ENCODE peak calls at places on chromosome 2, in eight cellular contexts. S is omental fat pad, N is fibroblast of pulmonary artery, H is fibroblast of lung, D is stomach, F is H1, W is AG09309, B is tibial nerve. T is an unnamed sample.

GRCh38 chr2:229348135-229348534 is 77.0 kb upstream of the PID1 start:
- DNase-seq in D (no peak), H (peak), B (no peak), F (no peak), N (peak), S (no peak), W (peak), T (peak)

GRCh38 chr2:222320441-222321395 is 21.9 kb upstream of the PAX3 start:
- DNase-seq in N (no peak), D (no peak), S (no peak), W (no peak), H (no peak), F (no peak), B (no peak), T (no peak)

GRCh38 chr2:159671047-159671446 is 41.3 kb upstream of the MARCHF7 start:
- DNase-seq in B (no peak), H (no peak), F (no peak), N (no peak), D (no peak), W (no peak), S (no peak), T (no peak)

GRCh38 chr2:232815569-232815968 is 39.2 kb upstream of the KCNJ13 start:
- DNase-seq in W (no peak), H (no peak), F (no peak), B (no peak), N (no peak), D (no peak), S (no peak), T (no peak)

GRCh38 chr2:134142903-134143302 is 111.0 kb upstream of the MGAT5 start:
- DNase-seq in H (no peak), D (no peak), S (no peak), W (no peak), F (no peak), B (no peak), N (peak), T (no peak)

GRCh38 chr2:209495855-209496585 is 72.2 kb downstream of the MAP2 start:
- DNase-seq in F (no peak), N (peak), D (peak), S (no peak), W (peak), B (no peak), H (peak), T (peak)

GRCh38 chr2:147547425-147547824 is 297.4 kb upstream of the ACVR2A start:
- DNase-seq in S (no peak), D (no peak), W (no peak), F (no peak), H (no peak), N (no peak), B (no peak), T (no peak)

GRCh38 chr2:121075641-121076500 is 209.1 kb downstream of the TFCP2L1 start:
- DNase-seq in N (no peak), S (no peak), B (no peak), D (no peak), H (no peak), F (no peak), W (no peak), T (no peak)

GRCh38 chr2:9091819-9092218 is 88.3 kb upstream of the MBOAT2 start:
- DNase-seq in D (no peak), B (no peak), W (no peak), S (no peak), N (no peak), F (no peak), H (no peak), T (no peak)

GRCh38 chr2:175688241-175688640 is 313.8 kb downstream of the LNPK start:
- DNase-seq in W (no peak), F (no peak), H (no peak), D (no peak), B (no peak), N (no peak), S (no peak), T (no peak)

GRCh38 chr2:36147670-36148390 is 207.7 kb upstream of the CRIM1 start:
- DNase-seq in H (no peak), F (no peak), B (no peak), N (no peak), W (no peak), D (no peak), S (no peak), T (no peak)

GRCh38 chr2:120607996-120608395 is 127.7 kb upstream of the GLI2 start:
- DNase-seq in N (no peak), S (no peak), F (no peak), H (no peak), D (no peak), B (no peak), W (no peak), T (no peak)

GRCh38 chr2:191167766-191168165 is 17.0 kb upstream of the STAT4 start:
- DNase-seq in S (no peak), W (peak), D (no peak), H (peak), F (no peak), N (peak), B (peak), T (peak)

GRCh38 chr2:231680284-231680991 is 27.9 kb upstream of the PTMA start:
- DNase-seq in F (peak), D (peak), N (no peak), S (no peak), W (no peak), H (no peak), B (no peak), T (no peak)

GRCh38 chr2:215535125-215535668 is 99.3 kb upstream of the FN1 start:
- DNase-seq in F (no peak), S (no peak), H (peak), B (no peak), N (no peak), W (no peak), D (no peak), T (no peak)

GRCh38 chr2:43221660-43222471 is 4.5 kb downstream of the ZFP36L2 start:
- DNase-seq in D (peak), W (peak), N (peak), H (peak), F (no peak), S (peak), B (peak), T (peak)

GRCh38 chr2:95320986-95321767 is 24.0 kb downstream of the KCNIP3 start:
- DNase-seq in F (no peak), H (no peak), S (no peak), D (no peak), B (no peak), W (peak), N (no peak), T (peak)

GRCh38 chr2:64367444-64367843 is 86.5 kb upstream of the LGALSL start:
- DNase-seq in F (no peak), D (no peak), B (no peak), H (no peak), S (no peak), W (no peak), N (no peak), T (no peak)

GRCh38 chr2:190470256-190470826 is 62.2 kb downstream of the MFSD6 start:
- DNase-seq in N (no peak), F (no peak), D (no peak), W (no peak), B (no peak), H (no peak), S (no peak), T (no peak)

GRCh38 chr2:126921066-126921465 is 22.4 kb downstream of the TEX51 start:
- DNase-seq in B (no peak), S (no peak), F (no peak), N (no peak), H (no peak), D (no peak), W (no peak), T (no peak)

GRCh38 chr2:95208101-95208500 is 780 bp downstream of the ZNF892 start:
- DNase-seq in S (no peak), N (peak), F (no peak), D (no peak), H (peak), B (no peak), W (no peak), T (no peak)

GRCh38 chr2:228624708-228625107 is 443.2 kb upstream of the SPHKAP start:
- DNase-seq in D (no peak), N (no peak), W (no peak), F (no peak), H (no peak), S (no peak), B (no peak), T (no peak)

DNA sequence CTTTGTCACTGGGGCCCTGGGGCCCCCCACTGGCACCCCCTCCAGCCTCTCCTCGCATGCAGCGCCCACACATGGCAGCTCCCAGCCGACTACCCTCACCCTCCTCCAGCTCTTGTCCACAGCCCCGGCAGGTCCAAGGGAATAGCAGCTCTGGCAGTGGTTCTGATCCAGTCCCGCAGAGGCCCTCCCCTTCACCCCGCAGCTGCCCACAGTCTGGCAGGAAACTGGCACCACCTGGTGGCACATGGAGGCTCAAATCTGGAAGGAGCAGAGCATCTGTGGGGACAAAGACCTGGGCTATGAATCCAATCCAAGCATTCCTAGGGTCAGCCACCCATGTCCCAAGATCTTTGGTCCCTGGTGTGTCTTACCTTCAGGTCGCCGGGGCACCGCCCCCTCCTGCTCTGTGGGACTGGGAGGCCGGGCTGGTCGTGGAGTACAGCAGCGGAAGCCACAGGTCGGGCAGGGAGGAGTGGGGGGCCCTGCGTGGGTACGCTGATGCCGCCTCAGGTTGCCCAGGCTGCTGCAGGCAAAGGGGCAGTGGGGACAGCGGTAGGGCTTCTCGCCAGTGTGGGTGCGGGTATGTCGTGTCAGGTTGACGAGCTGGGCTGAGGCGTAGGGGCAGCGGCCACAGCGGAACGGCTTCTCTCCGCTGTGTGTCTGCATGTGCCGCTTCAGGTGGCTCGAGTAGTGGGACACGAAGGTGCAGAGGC is 2.3 kb downstream of the ZNF513 start:
- DNase-seq in W (no peak), B (no peak), S (no peak), D (no peak), N (no peak), F (no peak), H (no peak), T (no peak)
- TF ChIP-seq CTCF in W (peak), B (no peak), S (no peak), D (no peak), N (peak), F (no peak), H (no peak), T (peak)

DNA sequence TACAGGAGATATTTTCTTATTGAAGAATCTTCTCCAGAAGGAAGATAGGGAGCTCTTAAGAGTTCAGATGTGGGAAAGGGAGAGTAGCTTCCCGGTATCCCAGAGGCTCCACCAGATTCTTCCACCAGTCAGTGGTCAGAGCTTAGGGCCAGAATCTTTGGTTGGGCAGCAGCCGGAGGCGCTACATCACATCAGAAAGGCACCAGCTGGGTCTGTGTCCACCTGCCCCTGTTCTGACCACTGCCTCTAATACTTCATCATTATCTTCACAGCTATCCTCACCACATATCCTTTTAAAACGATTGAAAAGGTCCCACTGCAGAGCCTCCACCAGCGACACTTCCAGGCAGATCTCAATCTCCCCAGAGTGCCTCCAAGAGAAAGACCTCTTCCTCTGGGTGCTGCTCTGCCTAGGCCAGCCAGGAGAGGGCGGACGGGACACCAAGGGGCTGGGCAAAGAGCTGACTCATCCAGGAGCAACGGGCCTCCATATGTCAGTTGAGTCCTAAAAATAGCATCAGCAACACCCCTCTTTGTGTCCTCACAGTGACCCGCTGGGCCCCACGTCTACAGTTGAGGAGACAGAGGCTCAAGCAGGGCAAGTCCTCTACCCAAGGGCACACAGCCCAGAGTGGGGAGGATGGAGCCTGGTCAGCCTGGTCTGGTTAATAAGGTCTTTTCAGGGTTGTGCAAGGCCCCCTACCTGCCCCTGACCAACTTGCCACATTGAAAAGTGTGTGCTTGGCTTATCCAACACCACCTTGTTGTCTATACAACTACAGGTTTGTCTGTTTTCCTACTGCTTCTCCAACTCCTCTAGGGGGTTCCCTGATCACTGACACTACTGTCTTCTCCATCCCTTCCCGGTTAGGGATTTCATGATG is 81.2 kb downstream of the ADD2 start:
- DNase-seq in D (no peak), B (no peak), H (peak), S (no peak), W (peak), N (peak), F (peak), T (no peak)
- TF ChIP-seq CTCF in D (no peak), B (no peak), H (peak), S (no peak), W (peak), N (peak), F (peak), T (peak)

DNA sequence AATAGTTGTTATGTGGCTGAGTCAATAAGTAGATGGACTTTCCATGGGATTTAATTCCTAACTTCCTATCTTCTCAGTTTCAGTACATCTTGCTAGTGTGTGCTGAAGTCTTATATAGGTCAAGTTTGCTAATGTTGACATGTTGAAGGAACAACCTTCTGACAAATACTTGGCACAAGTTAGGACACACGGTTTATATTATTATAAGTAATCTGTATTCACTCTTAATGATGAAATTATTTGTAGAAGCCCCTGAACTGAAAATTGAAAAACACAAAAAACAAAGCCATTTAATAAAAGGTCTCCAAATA is 19.2 kb downstream of the ARL5A start:
- DNase-seq in H (no peak), N (no peak), S (no peak), B (no peak), D (no peak), W (no peak), F (no peak), T (no peak)
- TF ChIP-seq CTCF in H (no peak), N (no peak), S (no peak), B (no peak), D (no peak), W (no peak), F (no peak), T (no peak)

GRCh38 chr2:224039770-224040088 is 643 bp upstream of the SERPINE2 start:
- DNase-seq in B (no peak), W (no peak), S (no peak), F (no peak), N (no peak), D (no peak), H (no peak), T (no peak)

GRCh38 chr2:224038049-224038829 is 847 bp downstream of the SERPINE2 start:
- DNase-seq in B (no peak), F (no peak), W (no peak), H (peak), S (no peak), D (no peak), N (peak), T (no peak)

GRCh38 chr2:224038830-224039079 is 331 bp downstream of the SERPINE2 start:
- DNase-seq in B (no peak), H (no peak), F (no peak), N (no peak), S (no peak), D (no peak), W (no peak), T (no peak)

GRCh38 chr2:224040753-224041152 is 1.7 kb upstream of the SERPINE2 start:
- DNase-seq in W (no peak), H (no peak), B (no peak), F (no peak), D (no peak), N (no peak), S (no peak), T (no peak)

GRCh38 chr2:224039080-224039769 is at the start of gene SERPINE2:
- DNase-seq in F (no peak), B (peak), D (no peak), H (peak), N (peak), S (no peak), W (peak), T (peak)
- TF ChIP-seq CTCF in F (peak), B (no peak), D (no peak), H (peak), N (peak), S (no peak), W (peak), T (peak)

GRCh38 chr2:24613154-24613814 is 122.2 kb downstream of the NCOA1 start:
- DNase-seq in H (peak), S (no peak), B (no peak), F (peak), N (peak), W (peak), D (no peak), T (peak)
- TF ChIP-seq CTCF in H (peak), S (no peak), B (no peak), F (peak), N (peak), W (peak), D (no peak), T (peak)

DNA sequence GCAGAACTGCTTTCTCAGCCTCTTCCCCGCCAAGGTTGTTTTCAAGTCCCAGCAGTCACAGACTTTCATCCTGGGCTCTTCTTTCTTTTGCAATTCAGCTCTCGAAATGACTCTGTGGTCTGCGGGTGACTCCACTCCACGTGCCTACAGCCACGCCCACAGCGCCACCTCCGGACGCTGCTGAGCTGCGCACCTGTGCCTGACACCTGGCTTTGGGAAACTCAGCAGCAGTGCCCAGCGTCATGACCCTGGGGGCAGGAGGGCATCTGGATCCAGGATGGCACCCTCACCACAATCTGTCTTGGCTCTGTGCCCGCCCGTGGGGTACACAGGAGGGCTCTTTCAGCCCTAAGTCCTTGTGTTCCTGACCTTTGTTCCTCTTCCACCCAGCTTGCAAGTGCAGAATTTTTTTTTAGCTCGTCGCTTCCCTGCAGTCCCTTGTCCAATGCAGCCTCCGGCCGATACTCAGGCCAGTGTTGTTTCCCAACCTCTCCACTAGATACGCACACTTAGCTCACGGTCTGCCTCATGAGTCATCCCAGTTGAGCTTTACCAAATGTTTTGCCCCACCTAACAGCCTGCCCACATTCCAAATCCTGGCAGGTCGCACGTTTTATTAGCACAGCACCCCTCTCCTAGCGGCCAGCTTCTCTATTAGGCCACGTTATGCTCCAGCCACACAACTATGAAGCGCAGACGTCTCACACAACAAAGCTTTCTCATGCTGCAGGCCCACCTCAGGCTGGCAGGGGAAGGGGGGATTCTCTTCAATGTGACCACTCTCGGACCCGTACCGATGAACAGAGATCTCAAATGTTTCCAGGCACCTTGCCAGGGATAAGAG is 6.5 kb upstream of the CAPN10 start:
- DNase-seq in B (no peak), F (no peak), S (peak), N (peak), H (peak), D (peak), W (peak), T (peak)
- TF ChIP-seq CTCF in B (peak), F (peak), S (no peak), N (no peak), H (no peak), D (peak), W (peak), T (no peak)

GRCh38 chr2:96828436-96828835 is 12.4 kb downstream of the CNNM3 start:
- DNase-seq in N (no peak), W (no peak), F (no peak), D (no peak), H (no peak), B (no peak), S (no peak), T (no peak)
- TF ChIP-seq CTCF in N (no peak), W (no peak), F (no peak), D (no peak), H (no peak), B (no peak), S (no peak), T (no peak)

DNA sequence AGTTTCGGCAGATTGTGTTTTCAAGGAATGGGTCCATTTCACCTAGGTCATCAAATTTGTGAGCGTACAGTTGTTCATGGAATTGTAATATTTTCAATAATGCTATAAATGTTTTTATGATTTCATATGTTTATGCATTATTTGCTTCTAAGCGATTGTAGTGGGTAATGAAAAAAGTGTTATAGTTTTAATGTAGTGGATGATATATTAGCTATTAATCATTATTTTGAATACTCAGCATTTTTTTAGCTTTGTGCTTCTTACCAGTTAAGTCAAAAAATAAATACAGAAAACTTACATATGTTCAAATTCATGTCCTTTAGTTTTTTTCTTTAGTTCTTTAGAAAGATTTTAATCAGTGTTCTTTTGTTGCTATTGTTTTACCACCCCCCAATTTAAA is 677.0 kb downstream of the STK39 start:
- DNase-seq in N (no peak), D (no peak), S (no peak), H (no peak), B (no peak), W (no peak), F (no peak), T (no peak)
- TF ChIP-seq CTCF in N (no peak), D (no peak), S (no peak), H (no peak), B (no peak), W (no peak), F (no peak), T (no peak)

GRCh38 chr2:22043784-22044183 is 920.0 kb downstream of the TDRD15 start:
- DNase-seq in D (no peak), B (no peak), S (no peak), F (no peak), H (no peak), N (no peak), W (no peak), T (no peak)
- TF ChIP-seq CTCF in D (no peak), B (no peak), S (no peak), F (no peak), H (no peak), N (no peak), W (no peak), T (no peak)

GRCh38 chr2:219812672-219813071 is 185.2 kb downstream of the SLC4A3 start:
- DNase-seq in D (no peak), F (no peak), H (no peak), S (no peak), W (no peak), B (no peak), N (no peak), T (no peak)

GRCh38 chr2:219810895-219811294 is 183.5 kb downstream of the SLC4A3 start:
- DNase-seq in H (no peak), S (no peak), N (no peak), F (no peak), W (no peak), D (no peak), B (no peak), T (no peak)
- TF ChIP-seq CTCF in H (no peak), S (no peak), N (no peak), F (no peak), W (no peak), D (no peak), B (no peak), T (no peak)